ENCODE peak calls at places on chromosomes 11 and 22, in five cellular contexts. One of them, this sample, is unnamed.

GRCh38 chr11:6737872-6738466 is 33.8 kb downstream of the OR2AG2 start:
- DNase-seq in adrenal gland: peak; percentile 40
- DNase-seq in K562: peak; percentile 62
- DNase-seq in breast epithelium: no peak
- DNase-seq in HCT116: peak; percentile 43
- DNase-seq in this sample: no peak

GRCh38 chr22:42475122-42475521 is 42.9 kb upstream of the NFAM1 start:
- DNase-seq in HCT116: no peak
- DNase-seq in K562: no peak
- DNase-seq in adrenal gland: no peak
- DNase-seq in breast epithelium: no peak
- DNase-seq in this sample: no peak

GRCh38 chr11:84626256-84626655 is 1000.9 kb downstream of the DLG2 start:
- DNase-seq in HCT116: no peak
- DNase-seq in K562: no peak
- DNase-seq in adrenal gland: no peak
- DNase-seq in breast epithelium: no peak
- DNase-seq in this sample: no peak

GRCh38 chr11:14499178-14499559 is 442 bp downstream of the COPB1 start:
- DNase-seq in breast epithelium: no peak
- DNase-seq in adrenal gland: peak; percentile 48
- DNase-seq in HCT116: no peak
- DNase-seq in K562: peak; percentile 54
- DNase-seq in this sample: peak; percentile 60

GRCh38 chr11:125923012-125923579 is 18.8 kb downstream of the DDX25 start:
- DNase-seq in K562: peak; percentile 71
- DNase-seq in HCT116: peak; percentile 77
- DNase-seq in breast epithelium: peak; percentile 48
- DNase-seq in adrenal gland: peak; percentile 63
- DNase-seq in this sample: peak; percentile 74

GRCh38 chr11:65389294-65389980 is 3.0 kb downstream of the FRMD8 start:
- DNase-seq in K562: no peak
- DNase-seq in breast epithelium: no peak
- DNase-seq in HCT116: no peak
- DNase-seq in adrenal gland: no peak
- DNase-seq in this sample: no peak

GRCh38 chr11:66904055-66904454 is 47.2 kb downstream of the LRFN4 start:
- DNase-seq in HCT116: peak; percentile 23
- DNase-seq in adrenal gland: no peak
- DNase-seq in breast epithelium: no peak
- DNase-seq in K562: no peak
- DNase-seq in this sample: no peak

GRCh38 chr11:20488352-20488751 is 100.8 kb downstream of the PRMT3 start:
- DNase-seq in adrenal gland: no peak
- DNase-seq in breast epithelium: no peak
- DNase-seq in K562: no peak
- DNase-seq in HCT116: no peak
- DNase-seq in this sample: no peak

GRCh38 chr22:26606611-26607010 is 11.2 kb downstream of the CRYBB1 start:
- DNase-seq in breast epithelium: no peak
- DNase-seq in HCT116: no peak
- DNase-seq in K562: no peak
- DNase-seq in adrenal gland: no peak
- DNase-seq in this sample: no peak

GRCh38 chr11:68615657-68616056 is 68.7 kb upstream of the GAL start:
- DNase-seq in adrenal gland: no peak
- DNase-seq in HCT116: no peak
- DNase-seq in K562: no peak
- DNase-seq in breast epithelium: no peak
- DNase-seq in this sample: no peak

GRCh38 chr22:41976070-41976901 is 7.0 kb downstream of the SEPTIN3 start:
- DNase-seq in HCT116: no peak
- DNase-seq in K562: no peak
- DNase-seq in breast epithelium: no peak
- DNase-seq in adrenal gland: peak; percentile 48
- DNase-seq in this sample: no peak

GRCh38 chr22:19038164-19038546 is 84.1 kb downstream of the DGCR2 start:
- DNase-seq in K562: no peak
- DNase-seq in HCT116: no peak
- DNase-seq in breast epithelium: no peak
- DNase-seq in adrenal gland: no peak
- DNase-seq in this sample: no peak

GRCh38 chr11:67820079-67820478 is 145.7 kb upstream of the ALDH3B2 start:
- DNase-seq in K562: no peak
- DNase-seq in breast epithelium: no peak
- DNase-seq in HCT116: no peak
- DNase-seq in adrenal gland: no peak
- DNase-seq in this sample: no peak

GRCh38 chr11:10394229-10395100 is 60.6 kb upstream of the AMPD3 start:
- DNase-seq in breast epithelium: no peak
- DNase-seq in K562: no peak
- DNase-seq in HCT116: no peak
- DNase-seq in adrenal gland: no peak
- DNase-seq in this sample: no peak

GRCh38 chr11:121733858-121734257 is 281.1 kb upstream of the SORL1-AS1 start:
- DNase-seq in breast epithelium: no peak
- DNase-seq in HCT116: no peak
- DNase-seq in adrenal gland: no peak
- DNase-seq in K562: no peak
- DNase-seq in this sample: no peak

GRCh38 chr11:32088117-32088941 is 2.5 kb upstream of the RCN1 start:
- DNase-seq in breast epithelium: no peak
- DNase-seq in adrenal gland: peak; percentile 53
- DNase-seq in K562: peak; percentile 26
- DNase-seq in HCT116: no peak
- DNase-seq in this sample: peak; percentile 62

GRCh38 chr11:104127828-104128227 is 36.1 kb downstream of the PDGFD start:
- DNase-seq in K562: no peak
- DNase-seq in HCT116: no peak
- DNase-seq in adrenal gland: no peak
- DNase-seq in breast epithelium: no peak
- DNase-seq in this sample: no peak

GRCh38 chr11:125165664-125166346 is 1.3 kb downstream of the PKNOX2 start:
- DNase-seq in K562: no peak
- DNase-seq in adrenal gland: no peak
- DNase-seq in HCT116: no peak
- DNase-seq in breast epithelium: no peak
- DNase-seq in this sample: no peak

GRCh38 chr11:15776387-15776786 is 580.0 kb downstream of the SOX6 start:
- DNase-seq in HCT116: no peak
- DNase-seq in adrenal gland: no peak
- DNase-seq in K562: no peak
- DNase-seq in breast epithelium: no peak
- DNase-seq in this sample: no peak

GRCh38 chr11:14411818-14412217 is 52.8 kb upstream of the RRAS2 start:
- DNase-seq in HCT116: no peak
- DNase-seq in adrenal gland: no peak
- DNase-seq in breast epithelium: peak; percentile 41
- DNase-seq in K562: peak; percentile 1
- DNase-seq in this sample: no peak

GRCh38 chr11:18223937-18224387 is 12.6 kb downstream of the SAA4 start:
- DNase-seq in K562: no peak
- DNase-seq in breast epithelium: no peak
- DNase-seq in HCT116: no peak
- DNase-seq in adrenal gland: no peak
- DNase-seq in this sample: no peak

GRCh38 chr22:32574397-32574796 is 99.8 kb downstream of the FBXO7 start:
- DNase-seq in adrenal gland: no peak
- DNase-seq in HCT116: no peak
- DNase-seq in breast epithelium: peak; percentile 44
- DNase-seq in K562: no peak
- DNase-seq in this sample: no peak

GRCh38 chr11:126359431-126360048 is 4.1 kb downstream of the ST3GAL4 start:
- DNase-seq in HCT116: no peak
- DNase-seq in K562: peak; percentile 21
- DNase-seq in breast epithelium: peak; percentile 61
- DNase-seq in adrenal gland: peak; percentile 85
- DNase-seq in this sample: peak; percentile 91

GRCh38 chr11:77705195-77705876 is 67.7 kb upstream of the CLNS1A start:
- DNase-seq in HCT116: peak; percentile 71
- DNase-seq in K562: peak; percentile 44
- DNase-seq in adrenal gland: no peak
- DNase-seq in breast epithelium: no peak
- DNase-seq in this sample: no peak

GRCh38 chr11:69881467-69882269 is 62.5 kb upstream of the FGF3 start:
- DNase-seq in breast epithelium: no peak
- DNase-seq in HCT116: no peak
- DNase-seq in K562: peak; percentile 31
- DNase-seq in adrenal gland: no peak
- DNase-seq in this sample: no peak

GRCh38 chr11:22785251-22785650 is 44.4 kb downstream of the SVIP start:
- DNase-seq in K562: no peak
- DNase-seq in HCT116: no peak
- DNase-seq in breast epithelium: no peak
- DNase-seq in adrenal gland: no peak
- DNase-seq in this sample: no peak

GRCh38 chr11:30583505-30584280 is 2.5 kb downstream of the MPPED2 start:
- DNase-seq in HCT116: no peak
- DNase-seq in adrenal gland: peak; percentile 37
- DNase-seq in breast epithelium: peak; percentile 35
- DNase-seq in K562: no peak
- DNase-seq in this sample: no peak

GRCh38 chr11:71433648-71434450 is 14.3 kb downstream of the DHCR7 start:
- DNase-seq in HCT116: no peak
- DNase-seq in adrenal gland: no peak
- DNase-seq in breast epithelium: peak; percentile 85
- DNase-seq in K562: peak; percentile 46
- DNase-seq in this sample: peak; percentile 69

GRCh38 chr11:127485541-127485940 is 485.0 kb upstream of the KIRREL3 start:
- DNase-seq in K562: no peak
- DNase-seq in adrenal gland: no peak
- DNase-seq in breast epithelium: no peak
- DNase-seq in HCT116: no peak
- DNase-seq in this sample: no peak

GRCh38 chr11:46121328-46121723 is at the start of gene PHF21A:
- DNase-seq in HCT116: peak; percentile 84
- DNase-seq in breast epithelium: peak; percentile 83
- DNase-seq in K562: peak; percentile 89
- DNase-seq in adrenal gland: peak; percentile 90
- DNase-seq in this sample: peak; percentile 94
- TF ChIP-seq POLR2A in HCT116: no peak
- TF ChIP-seq POLR2A in breast epithelium: no peak
- TF ChIP-seq POLR2A in K562: peak; percentile 38
- TF ChIP-seq POLR2A in adrenal gland: peak; percentile 58
- TF ChIP-seq POLR2A in this sample: peak; percentile 46

DNA sequence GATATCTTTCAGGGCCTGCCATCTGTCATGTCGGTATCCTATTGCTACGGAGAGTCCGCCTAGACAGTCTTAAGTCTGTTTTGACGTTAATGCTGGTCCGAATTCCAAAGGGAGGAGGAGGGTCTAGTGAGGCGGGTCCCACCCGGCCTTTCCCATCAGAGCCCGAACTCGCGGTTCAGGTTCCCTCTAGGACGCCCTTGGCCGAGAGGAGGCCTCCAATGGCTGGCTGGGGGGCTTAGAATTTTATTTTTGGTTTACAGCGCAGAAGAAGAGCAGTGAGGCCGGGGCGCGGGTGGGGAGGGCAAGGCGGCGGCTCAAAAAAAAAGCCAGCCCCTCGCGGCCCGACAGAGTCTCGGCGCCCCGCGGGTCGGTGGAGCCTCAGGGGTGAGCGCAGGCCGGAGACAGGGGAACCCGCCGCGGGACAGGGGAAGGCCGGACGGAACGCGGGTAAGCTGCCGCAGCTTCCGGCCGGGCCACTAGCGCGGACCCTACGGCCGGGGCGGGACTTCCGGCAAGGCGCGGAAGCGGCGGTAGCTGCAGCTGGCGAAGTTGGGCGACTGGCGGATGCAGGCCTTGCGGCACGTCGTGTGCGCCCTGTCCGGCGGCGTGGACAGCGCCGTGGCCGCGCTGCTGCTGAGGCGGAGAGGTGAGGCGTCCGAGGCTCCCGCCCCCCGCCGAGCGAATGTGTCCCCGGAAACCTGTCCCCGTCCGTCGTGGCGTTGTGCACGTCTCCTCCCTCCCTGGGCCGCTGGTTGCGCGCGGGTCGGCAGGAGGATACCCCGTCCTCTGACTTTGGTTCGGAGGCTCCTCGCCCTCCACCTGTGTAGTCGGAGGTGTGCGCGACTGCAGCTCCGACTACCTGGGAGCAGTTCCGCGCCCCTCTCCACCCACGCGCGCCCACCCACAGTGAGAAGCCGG is at the start of gene TRMU:
- DNase-seq in K562: peak; percentile 90
- DNase-seq in HCT116: peak; percentile 60
- DNase-seq in adrenal gland: peak; percentile 83
- DNase-seq in breast epithelium: peak; percentile 72
- DNase-seq in this sample: peak; percentile 92
- TF ChIP-seq POLR2A in K562: peak; percentile 69
- TF ChIP-seq POLR2A in HCT116: peak; percentile 66
- TF ChIP-seq POLR2A in adrenal gland: peak; percentile 78
- TF ChIP-seq POLR2A in breast epithelium: peak; percentile 21
- TF ChIP-seq POLR2A in this sample: peak; percentile 53

DNA sequence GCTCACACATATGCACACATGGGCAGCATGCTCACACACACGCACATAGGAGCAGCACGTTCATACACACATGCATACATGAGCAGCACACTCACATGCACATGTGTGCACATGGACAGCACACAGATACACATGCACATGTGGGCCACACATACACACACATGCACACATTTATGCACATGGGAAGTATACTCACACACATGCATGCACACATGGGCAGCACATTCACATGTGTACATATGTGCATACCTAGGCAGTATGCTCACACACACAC is 42.5 kb downstream of the RTN4R start:
- DNase-seq in breast epithelium: no peak
- DNase-seq in K562: no peak
- DNase-seq in HCT116: no peak
- DNase-seq in adrenal gland: no peak
- DNase-seq in this sample: no peak
- TF ChIP-seq POLR2A in breast epithelium: no peak
- TF ChIP-seq POLR2A in K562: no peak
- TF ChIP-seq POLR2A in HCT116: no peak
- TF ChIP-seq POLR2A in adrenal gland: no peak
- TF ChIP-seq POLR2A in this sample: no peak

DNA sequence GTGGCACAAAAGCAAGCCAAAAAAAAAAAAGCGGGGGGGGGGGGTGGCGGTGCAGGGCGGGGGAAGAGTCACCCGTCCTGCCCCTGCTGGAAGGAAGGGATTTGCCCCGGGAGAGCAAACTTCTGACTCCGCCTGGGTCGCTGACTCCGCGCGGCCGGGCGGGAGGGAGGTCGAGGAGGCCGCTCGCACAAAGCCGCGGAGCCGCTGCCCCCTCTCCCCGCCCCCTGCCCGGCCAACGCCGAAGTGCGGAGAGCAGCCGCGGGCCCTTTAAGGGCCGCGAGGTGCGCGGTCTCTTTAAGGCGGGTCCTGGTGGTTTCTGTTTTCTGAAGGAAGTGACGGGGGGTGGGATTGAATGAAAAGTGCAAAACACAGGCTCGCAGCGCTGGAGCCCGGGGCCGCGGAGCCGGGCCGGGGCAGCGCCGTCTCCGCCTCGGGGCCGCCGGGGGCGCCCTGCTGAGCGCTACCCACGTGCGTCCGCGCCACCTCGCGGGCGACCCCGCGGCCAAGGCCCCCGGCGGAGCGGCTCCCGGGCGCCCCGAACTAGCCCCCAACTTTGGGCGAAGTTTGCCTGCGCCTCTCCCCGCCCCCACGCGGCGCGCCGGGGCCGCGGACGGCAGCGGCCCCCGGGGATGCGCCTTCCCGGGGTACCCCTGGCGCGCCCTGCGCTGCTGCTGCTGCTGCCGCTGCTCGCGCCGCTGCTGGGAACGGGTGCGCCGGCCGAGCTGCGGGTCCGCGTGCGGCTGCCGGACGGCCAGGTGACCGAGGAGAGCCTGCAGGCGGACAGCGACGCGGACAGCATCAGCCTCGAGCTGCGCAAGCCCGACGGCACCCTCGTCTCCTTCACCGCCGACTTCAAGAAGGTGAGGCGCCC is at the start of gene OAF:
- DNase-seq in breast epithelium: peak; percentile 26
- DNase-seq in HCT116: peak; percentile 55
- DNase-seq in K562: peak; percentile 85
- DNase-seq in adrenal gland: peak; percentile 81
- DNase-seq in this sample: peak; percentile 76
- TF ChIP-seq POLR2A in breast epithelium: no peak
- TF ChIP-seq POLR2A in HCT116: peak; percentile 64
- TF ChIP-seq POLR2A in K562: no peak
- TF ChIP-seq POLR2A in adrenal gland: peak; percentile 86
- TF ChIP-seq POLR2A in this sample: peak; percentile 24